ENCODE peak calls at places on chromosomes 6 and 20, in eight cellular contexts. T is endothelial cell of umbilical vein, Q is tibial nerve, W is HCT116, M is Panc1, F is right atrium auricular region, P is Peyer's patch, J is left ventricle myocardium inferior. D is an unnamed sample.

GRCh38 chr6:33211666-33212422 is 3.5 kb downstream of the RING1 start:
- DNase-seq in J (no peak), P (no peak), W (no peak), F (no peak), M (no peak), T (no peak), Q (no peak), D (peak; percentile 65)

GRCh38 chr6:15493437-15494168 is 169.2 kb downstream of the DTNBP1 start:
- DNase-seq in J (no peak), F (peak; percentile 38), P (no peak), M (no peak), T (no peak), Q (no peak), W (no peak), D (no peak)

GRCh38 chr20:10508060-10508459 is 73.0 kb downstream of the SLX4IP start:
- DNase-seq in J (no peak), F (no peak), W (peak; percentile 93), Q (no peak), T (no peak), P (no peak), M (no peak), D (peak; percentile 48)

GRCh38 chr6:72691298-72691697 is 69.4 kb downstream of the KCNQ5 start:
- DNase-seq in W (no peak), T (no peak), Q (no peak), M (no peak), J (no peak), P (no peak), F (no peak), D (no peak)

GRCh38 chr20:47336013-47336754 is 20.3 kb downstream of the ZMYND8 start:
- DNase-seq in F (peak; percentile 85), M (no peak), P (no peak), W (no peak), Q (no peak), J (peak; percentile 53), T (no peak), D (no peak)

GRCh38 chr6:132491303-132491702 is 21.6 kb downstream of the STX7 start:
- DNase-seq in T (peak; percentile 67), M (no peak), J (no peak), Q (peak; percentile 63), P (no peak), F (peak; percentile 66), W (no peak), D (no peak)

GRCh38 chr6:113564401-113565161 is 292.6 kb upstream of the MARCKS start:
- DNase-seq in Q (peak; percentile 67), F (peak; percentile 82), M (no peak), T (peak; percentile 56), J (peak; percentile 86), P (peak; percentile 51), W (no peak), D (peak; percentile 82)

GRCh38 chr6:151216812-151217211 is 23.0 kb upstream of the AKAP12 start:
- DNase-seq in T (no peak), W (no peak), M (no peak), P (no peak), Q (no peak), J (no peak), F (no peak), D (no peak)

GRCh38 chr20:50354690-50355592 is 155.2 kb upstream of the PTPN1 start:
- DNase-seq in Q (no peak), M (no peak), P (peak; percentile 61), T (no peak), W (no peak), J (no peak), F (no peak), D (no peak)

GRCh38 chr6:125597411-125598253 is 151.8 kb upstream of the HEY2 start:
- DNase-seq in W (no peak), F (no peak), P (no peak), T (no peak), J (peak; percentile 61), M (no peak), Q (no peak), D (no peak)

GRCh38 chr6:2855061-2855519 is 13.4 kb upstream of the SERPINB1 start:
- DNase-seq in W (no peak), F (no peak), Q (no peak), J (no peak), P (peak; percentile 21), T (peak; percentile 90), M (no peak), D (no peak)

GRCh38 chr6:163148781-163149534 is 265.6 kb upstream of the QKI start:
- DNase-seq in J (no peak), P (no peak), M (no peak), F (no peak), W (no peak), T (no peak), Q (no peak), D (no peak)

GRCh38 chr20:61464634-61465033 is 212.6 kb downstream of the CDH4 start:
- DNase-seq in T (no peak), M (no peak), P (no peak), W (no peak), J (no peak), F (no peak), Q (no peak), D (no peak)

GRCh38 chr6:137224890-137225198 is 5.7 kb upstream of the IFNGR1 start:
- DNase-seq in J (no peak), Q (no peak), F (no peak), W (no peak), M (no peak), P (no peak), T (no peak), D (peak; percentile 36)
- H3K4me1 ChIP-seq in J (peaks cover 88% of the 10 kb centered on the region), Q (peaks cover 40% of the 10 kb centered on the region), F (no peaks in the 10 kb centered on the region), W (peaks cover 5% of the 10 kb centered on the region), M (peaks cover 1% of the 10 kb centered on the region), P (no peaks in the 10 kb centered on the region), T (peaks cover 25% of the 10 kb centered on the region), D (peaks cover 3% of the 10 kb centered on the region)

GRCh38 chr6:31497595-31498476 is at the start of gene MICB:
- DNase-seq in T (peak; percentile 85), Q (peak; percentile 77), J (peak; percentile 71), W (peak; percentile 85), M (no peak), F (peak; percentile 83), P (peak; percentile 88), D (peak; percentile 76)

GRCh38 chr6:31493875-31494694 is 3.9 kb upstream of the MICB start:
- DNase-seq in W (peak; percentile 66), M (no peak), T (peak; percentile 86), J (peak; percentile 87), P (peak; percentile 92), Q (peak; percentile 85), F (peak; percentile 86), D (peak; percentile 73)

GRCh38 chr6:31495580-31495979 is 2.4 kb upstream of the MICB start:
- DNase-seq in M (no peak), F (no peak), Q (no peak), W (no peak), J (no peak), P (no peak), T (peak; percentile 27), D (no peak)

GRCh38 chr6:31498748-31499147 is 803 bp downstream of the MICB start:
- DNase-seq in J (no peak), P (no peak), M (no peak), W (no peak), F (no peak), Q (no peak), T (peak; percentile 16), D (no peak)
- H3K4me3 ChIP-seq in J (peak overlapping the region; percentile 74), P (peak overlapping the region; percentile 66), M (peak overlapping the region; percentile 83), W (peak overlapping the region; percentile 47), F (peak overlapping the region; percentile 59), Q (peak overlapping the region; percentile 65), T (no peak overlapping the region), D (no peak overlapping the region)

DNA sequence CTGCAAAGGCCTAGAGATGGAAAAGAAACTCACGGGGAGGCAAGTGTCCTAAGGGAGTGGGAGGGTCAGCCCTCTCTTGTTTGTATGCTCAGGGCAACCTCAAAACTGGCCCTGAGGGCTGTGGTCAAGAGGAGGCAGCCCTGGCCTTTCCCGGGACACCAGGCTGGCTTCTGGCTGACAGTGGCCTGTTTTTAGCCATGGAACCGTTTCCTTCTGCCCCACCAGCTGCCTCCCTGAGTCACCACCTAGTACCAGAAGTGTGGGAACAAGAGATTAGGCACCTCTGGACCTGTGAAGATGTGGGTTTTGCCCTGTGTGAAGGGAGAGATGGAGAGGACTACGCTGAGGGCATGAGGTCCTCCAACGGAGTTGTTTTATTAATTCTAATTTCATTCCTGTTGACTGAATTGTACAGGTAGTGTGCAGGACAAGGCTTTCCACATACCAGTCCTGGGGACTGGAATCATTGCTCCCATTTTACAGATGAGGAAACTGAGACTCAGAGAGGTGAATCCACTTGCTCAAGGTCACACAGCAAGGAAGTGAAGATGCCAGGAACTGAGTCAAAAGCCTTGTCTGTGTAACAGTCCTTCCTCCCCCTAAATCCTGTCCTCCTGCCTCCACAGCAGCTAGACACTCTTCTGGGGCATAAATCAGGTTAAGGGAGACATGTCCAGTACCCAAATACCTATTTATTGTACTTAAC is 5.5 kb downstream of the FOXS1 start:
- DNase-seq in Q (no peak), M (no peak), T (peak; percentile 28), F (no peak), W (no peak), P (no peak), J (no peak), D (no peak)
- H3K4me1 ChIP-seq in Q (peaks cover 39% of the 10 kb centered on the region), M (peaks cover 92% of the 10 kb centered on the region), T (peaks cover 55% of the 10 kb centered on the region), F (no peaks in the 10 kb centered on the region), W (peaks cover 31% of the 10 kb centered on the region), P (no peaks in the 10 kb centered on the region), J (peaks cover 75% of the 10 kb centered on the region), D (no peaks in the 10 kb centered on the region)

DNA sequence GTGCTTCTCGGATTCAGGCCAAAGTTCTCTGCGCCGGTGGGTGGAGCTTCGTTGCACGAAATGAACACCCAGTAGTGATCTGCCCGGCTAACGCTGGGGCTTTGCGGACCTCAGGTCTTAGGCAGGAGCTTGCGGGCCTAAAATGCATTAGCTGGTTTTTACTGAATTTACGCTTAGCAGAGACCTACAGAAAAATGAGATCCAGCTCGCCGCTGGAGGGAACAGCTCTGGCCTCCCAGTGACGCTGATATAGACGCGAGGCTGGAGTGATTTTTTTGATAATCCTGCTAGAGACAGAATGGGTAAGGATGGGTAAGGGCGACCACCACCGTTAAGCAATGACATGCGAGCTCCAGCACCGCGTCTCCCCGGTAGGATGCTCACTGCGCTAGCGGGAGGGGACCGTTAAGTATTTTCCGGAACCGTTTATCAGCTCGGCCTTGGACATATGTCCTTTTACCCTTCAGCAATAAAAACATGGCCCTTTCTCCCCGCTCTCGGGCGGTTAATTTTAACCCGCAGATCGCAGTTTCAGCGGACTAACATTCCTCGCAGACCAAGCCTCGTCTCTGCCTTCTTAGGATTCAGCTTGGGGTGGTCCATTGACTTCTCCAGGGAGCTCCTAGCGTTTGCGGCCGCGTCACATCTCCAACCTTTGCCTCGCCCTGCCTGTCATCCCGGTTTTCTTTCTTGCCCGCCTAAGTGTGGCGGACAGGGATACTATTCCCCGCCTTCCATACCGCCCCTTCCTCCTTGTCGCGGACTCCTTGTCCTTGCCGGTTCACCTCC is 109.3 kb downstream of the GPX5 start:
- DNase-seq in F (peak; percentile 63), M (no peak), W (no peak), T (no peak), P (no peak), Q (no peak), J (no peak), D (no peak)
- H3K4me3 ChIP-seq in F (peak overlapping the region; percentile 43), M (peak overlapping the region; percentile 75), W (no peak overlapping the region), T (peak overlapping the region; percentile 21), P (no peak overlapping the region), Q (peak overlapping the region; percentile 40), J (peak overlapping the region; percentile 56), D (no peak overlapping the region)

D was measured in pancreas.